ENCODE peak calls at places on chromosomes 2 and 18, in six cellular contexts. P is psoas muscle; S is bronchial epithelial cell; G is lower leg skin; U is CD8-positive, alpha-beta T cell; X is WERI-Rb-1. Q is an unnamed sample.

GRCh38 chr2:98473995-98474780 is 29.5 kb downstream of the INPP4A start:
- DNase-seq in P (no peak), S (no peak), G (no peak), U (no peak), X (no peak), Q (no peak)

GRCh38 chr18:66682855-66683322 is 79.0 kb upstream of the CDH19 start:
- DNase-seq in P (no peak), S (no peak), G (no peak), U (no peak), X (no peak), Q (no peak)

GRCh38 chr18:44579028-44579692 is 101.5 kb upstream of the SETBP1 start:
- DNase-seq in P (no peak), S (peak; percentile 70), G (no peak), U (no peak), X (peak; percentile 9), Q (peak; percentile 8)

GRCh38 chr2:200177971-200178911 is 128.3 kb upstream of the SPATS2L start:
- DNase-seq in P (no peak), S (no peak), G (no peak), U (no peak), X (no peak), Q (no peak)

GRCh38 chr18:3771121-3771971 is 321.4 kb downstream of the TGIF1 start:
- DNase-seq in P (peak; percentile 86), S (peak; percentile 89), G (peak; percentile 80), U (peak; percentile 68), X (peak; percentile 67), Q (peak; percentile 8)

GRCh38 chr2:173401716-173402326 is 47.1 kb downstream of the CDCA7 start:
- DNase-seq in P (no peak), S (peak; percentile 29), G (no peak), U (no peak), X (no peak), Q (no peak)

GRCh38 chr2:233746475-233747282 is 13.4 kb upstream of the UGT1A1 start:
- DNase-seq in P (no peak), S (no peak), G (no peak), U (no peak), X (no peak), Q (no peak)

GRCh38 chr18:34660572-34660971 is 49.5 kb upstream of the DTNA start:
- DNase-seq in P (no peak), S (no peak), G (no peak), U (no peak), X (no peak), Q (no peak)

GRCh38 chr2:37774976-37775907 is 103.8 kb upstream of the CDC42EP3 start:
- DNase-seq in P (no peak), S (peak; percentile 34), G (no peak), U (no peak), X (no peak), Q (no peak)

GRCh38 chr2:1751768-1752725 is 7.7 kb upstream of the PXDN start:
- DNase-seq in P (no peak), S (no peak), G (no peak), U (no peak), X (no peak), Q (no peak)

GRCh38 chr2:67733517-67733916 is 329.3 kb downstream of the C1D start:
- DNase-seq in P (no peak), S (peak; percentile 19), G (no peak), U (no peak), X (peak; percentile 44), Q (no peak)

GRCh38 chr2:109013046-109013445 is 24.0 kb upstream of the EDAR start:
- DNase-seq in P (no peak), S (no peak), G (no peak), U (no peak), X (no peak), Q (no peak)

GRCh38 chr2:153163055-153163454 is 315.5 kb downstream of the RPRM start:
- DNase-seq in P (no peak), S (peak; percentile 35), G (no peak), U (no peak), X (peak; percentile 38), Q (no peak)

GRCh38 chr2:195710407-195710806 is 53.4 kb downstream of the SLC39A10 start:
- DNase-seq in P (no peak), S (peak; percentile 17), G (no peak), U (no peak), X (no peak), Q (no peak)

DNA sequence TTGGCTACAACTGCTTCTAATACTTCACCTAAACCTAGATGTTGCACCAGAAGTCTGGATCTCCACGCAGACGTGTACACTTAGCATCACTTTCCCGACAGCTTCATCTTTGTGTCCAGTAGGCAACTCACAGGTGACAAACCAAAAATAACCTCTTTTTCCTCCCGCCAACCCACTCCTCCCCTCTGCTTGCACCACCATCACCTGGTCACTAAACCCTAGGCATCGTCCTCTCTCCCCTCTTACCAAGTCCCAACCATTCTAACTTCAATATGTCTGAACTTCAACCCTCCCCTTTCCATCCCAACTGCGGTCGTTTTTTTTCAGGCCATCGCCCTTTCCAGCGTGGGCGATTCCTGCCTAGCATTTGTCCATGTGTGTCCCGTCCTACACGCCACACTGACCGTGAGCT is 413 bp upstream of the CHMP3 start:
- DNase-seq in P (peak; percentile 42), S (no peak), G (no peak), U (no peak), X (no peak), Q (no peak)
- TF ChIP-seq CTCF in P (no peak), S (no peak), G (no peak), U (no peak), X (no peak), Q (no peak)

DNA sequence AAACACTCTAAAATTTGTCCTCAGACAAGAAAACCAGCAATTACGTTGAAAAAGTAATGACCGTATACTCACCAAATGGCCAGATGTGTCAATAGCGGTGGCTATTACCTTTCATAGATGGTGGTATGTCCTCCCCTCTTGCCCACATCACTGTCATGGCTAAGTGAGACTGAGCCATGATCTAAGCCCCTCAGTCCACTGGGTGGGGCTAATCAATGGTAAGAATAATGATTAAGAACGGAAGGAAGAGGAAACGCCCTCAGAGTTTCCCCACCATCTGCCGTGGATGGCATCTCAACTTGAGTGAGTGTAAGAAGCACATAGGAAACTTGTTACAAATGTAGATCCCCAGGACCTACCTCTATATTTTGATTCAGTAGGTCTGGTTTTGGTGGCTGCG is 65.8 kb upstream of the EFEMP1 start:
- DNase-seq in P (no peak), S (no peak), G (no peak), U (no peak), X (no peak), Q (no peak)
- H3K4me3 ChIP-seq in P (no peak overlapping the region), S (no peak overlapping the region), G (no peak overlapping the region), U (no peak overlapping the region), X (no peak overlapping the region), Q (no peak overlapping the region)

GRCh38 chr18:70450658-70451253 is 161.9 kb downstream of the SOCS6 start:
- DNase-seq in P (no peak), S (peak; percentile 13), G (no peak), U (no peak), X (no peak), Q (no peak)
- TF ChIP-seq CTCF in P (peak; percentile 39), S (peak; percentile 28), G (no peak), U (no peak), X (no peak), Q (peak; percentile 18)

GRCh38 chr18:69585696-69586095 is 185.0 kb downstream of the DOK6 start:
- DNase-seq in P (no peak), S (no peak), G (no peak), U (no peak), X (no peak), Q (no peak)

GRCh38 chr18:69574401-69574800 is 173.7 kb downstream of the DOK6 start:
- DNase-seq in P (no peak), S (no peak), G (no peak), U (no peak), X (no peak), Q (no peak)

GRCh38 chr18:69584429-69584828 is 183.7 kb downstream of the DOK6 start:
- DNase-seq in P (no peak), S (no peak), G (no peak), U (no peak), X (no peak), Q (no peak)

DNA sequence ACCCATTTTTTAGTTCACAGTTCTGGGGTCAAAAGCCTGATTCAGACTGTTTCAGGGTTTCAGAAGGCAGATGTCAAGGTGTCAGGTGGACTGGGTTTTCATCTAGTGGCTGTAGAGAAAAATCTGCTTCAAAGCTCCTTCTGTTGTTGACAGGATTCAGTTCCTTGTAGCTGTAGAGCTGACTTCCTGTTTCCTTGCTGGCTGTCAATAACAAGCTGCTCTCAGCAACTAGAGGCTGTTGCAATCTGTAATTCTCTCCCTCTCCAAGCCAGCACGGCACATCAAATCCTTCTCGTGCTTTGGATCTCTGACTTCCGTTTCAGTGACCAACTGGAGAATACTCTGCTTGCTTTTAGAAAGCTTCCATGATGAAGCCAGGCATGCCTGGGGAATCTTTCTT is 179.4 kb downstream of the DOK6 start:
- DNase-seq in P (no peak), S (no peak), G (no peak), U (no peak), X (no peak), Q (peak; percentile 22)
- H3K4me3 ChIP-seq in P (no peak overlapping the region), S (no peak overlapping the region), G (no peak overlapping the region), U (no peak overlapping the region), X (no peak overlapping the region), Q (peak overlapping the region; percentile 1)

GRCh38 chr18:68925268-68925667 is 127.4 kb downstream of the CCDC102B start:
- DNase-seq in P (no peak), S (peak; percentile 6), G (no peak), U (no peak), X (no peak), Q (no peak)
- TF ChIP-seq CTCF in P (no peak), S (no peak), G (no peak), U (no peak), X (peak; percentile 33), Q (peak; percentile 32)

GRCh38 chr2:218999881-219000568 is 6.8 kb upstream of the CRYBA2 start:
- DNase-seq in P (no peak), S (no peak), G (no peak), U (no peak), X (peak; percentile 98), Q (no peak)

GRCh38 chr2:218999021-218999880 is 6.0 kb upstream of the CRYBA2 start:
- DNase-seq in P (no peak), S (no peak), G (no peak), U (no peak), X (peak; percentile 96), Q (no peak)

GRCh38 chr2:219001577-219002394 is 8.6 kb upstream of the CRYBA2 start:
- DNase-seq in P (no peak), S (peak; percentile 76), G (peak; percentile 30), U (no peak), X (peak; percentile 96), Q (no peak)

GRCh38 chr2:219001100-219001576 is 7.9 kb upstream of the CRYBA2 start:
- DNase-seq in P (no peak), S (no peak), G (no peak), U (no peak), X (no peak), Q (no peak)

GRCh38 chr2:219000569-219000960 is 7.3 kb upstream of the CRYBA2 start:
- DNase-seq in P (no peak), S (no peak), G (no peak), U (no peak), X (peak; percentile 65), Q (no peak)
- H3K4me3 ChIP-seq in P (no peak overlapping the region), S (no peak overlapping the region), G (no peak overlapping the region), U (no peak overlapping the region), X (no peak overlapping the region), Q (no peak overlapping the region)

GRCh38 chr2:63486861-63487290 is 101.4 kb downstream of the WDPCP start:
- DNase-seq in P (no peak), S (no peak), G (no peak), U (no peak), X (peak; percentile 11), Q (no peak)
- TF ChIP-seq CTCF in P (no peak), S (peak; percentile 9), G (no peak), U (no peak), X (peak; percentile 14), Q (no peak)

GRCh38 chr2:223959688-223960087 is 2.4 kb downstream of the MRPL44 start:
- DNase-seq in P (no peak), S (no peak), G (peak; percentile 30), U (no peak), X (no peak), Q (no peak)
- H3K4me3 ChIP-seq in P (peak overlapping the region; percentile 85), S (no peak overlapping the region), G (no peak overlapping the region), U (peak overlapping the region; percentile 2), X (no peak overlapping the region), Q (no peak overlapping the region)

Q was measured in GM12864.